ENCODE peak calls at places on chromosomes 2 and 18, in six cellular contexts. R, K, A, C, U and T are unnamed samples.

GRCh38 chr18:28125051-28125450 is 51.9 kb downstream of the CDH2 start:
- DNase-seq in R (no peak), K (no peak), A (no peak), C (no peak), U (no peak), T (no peak)

GRCh38 chr2:219387284-219388126 is at the start of gene DNPEP:
- DNase-seq in R (peak), K (peak), A (peak), C (peak), U (peak), T (peak)

GRCh38 chr2:181120625-181121024 is 140.2 kb downstream of the UBE2E3 start:
- DNase-seq in R (no peak), K (peak), A (no peak), C (no peak), U (no peak), T (no peak)

GRCh38 chr2:9753276-9753600 is 90.0 kb upstream of the TAF1B start:
- DNase-seq in R (no peak), K (peak), A (peak), C (peak), U (no peak), T (peak)

GRCh38 chr2:68216454-68217310 is 35.6 kb downstream of the PPP3R1 start:
- DNase-seq in R (no peak), K (no peak), A (no peak), C (no peak), U (no peak), T (no peak)

GRCh38 chr2:24301599-24301998 is 58.7 kb downstream of the ITSN2 start:
- DNase-seq in R (no peak), K (no peak), A (no peak), C (no peak), U (no peak), T (no peak)

GRCh38 chr2:241372376-241372992 is 16.4 kb downstream of the FARP2 start:
- DNase-seq in R (no peak), K (no peak), A (no peak), C (no peak), U (no peak), T (no peak)

GRCh38 chr18:5543036-5543671 is 643 bp downstream of the EPB41L3 start:
- DNase-seq in R (peak), K (no peak), A (peak), C (no peak), U (no peak), T (peak)

GRCh38 chr2:218406949-218407703 is 7.5 kb downstream of the CTDSP1 start:
- DNase-seq in R (no peak), K (no peak), A (peak), C (no peak), U (peak), T (no peak)

GRCh38 chr18:5895886-5896740 is 791 bp upstream of the TMEM200C start:
- DNase-seq in R (peak), K (no peak), A (peak), C (peak), U (peak), T (peak)

GRCh38 chr2:74893332-74893731 is 59.4 kb downstream of the HK2 start:
- DNase-seq in R (no peak), K (peak), A (no peak), C (no peak), U (no peak), T (no peak)

GRCh38 chr2:221415789-221416188 is 156.3 kb downstream of the EPHA4 start:
- DNase-seq in R (no peak), K (no peak), A (no peak), C (no peak), U (no peak), T (no peak)

GRCh38 chr2:226828164-226828563 is 7.7 kb upstream of the RHBDD1 start:
- DNase-seq in R (no peak), K (no peak), A (no peak), C (no peak), U (no peak), T (no peak)

GRCh38 chr2:13390676-13391075 is 673.9 kb downstream of the TRIB2 start:
- DNase-seq in R (no peak), K (no peak), A (no peak), C (no peak), U (no peak), T (no peak)

GRCh38 chr18:48923746-48924580 is 26.8 kb downstream of the SMAD7 start:
- DNase-seq in R (peak), K (no peak), A (no peak), C (no peak), U (no peak), T (no peak)

GRCh38 chr2:3545788-3546478 is 12.2 kb downstream of the RNASEH1 start:
- DNase-seq in R (no peak), K (no peak), A (no peak), C (no peak), U (no peak), T (no peak)

DNA sequence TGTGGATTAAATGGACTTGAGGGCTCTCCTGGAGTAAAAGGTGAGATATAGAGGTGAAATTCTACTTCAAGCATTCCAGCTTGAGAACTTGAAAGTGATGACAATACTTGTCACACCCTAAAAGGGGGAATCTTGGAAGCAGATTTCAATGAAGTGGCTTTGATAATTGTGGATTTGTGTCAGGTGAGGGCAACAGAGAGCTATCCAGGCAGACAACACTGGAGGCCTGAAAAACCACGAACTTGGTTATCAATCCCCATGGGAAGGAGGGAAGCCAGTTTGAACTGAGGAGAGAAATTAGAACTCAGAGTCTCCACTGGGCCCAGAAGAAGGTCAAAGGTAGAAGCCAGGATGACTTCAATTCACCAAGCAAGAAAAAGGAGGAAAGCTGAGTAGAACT is 263.9 kb downstream of the FIGN start:
- DNase-seq in R (no peak), K (no peak), A (peak), C (no peak), U (no peak), T (no peak)
- TF ChIP-seq CTCF in R (no peak), K (peak), A (peak), C (no peak), U (peak), T (no peak)

GRCh38 chr18:75896865-75897264 is 469.4 kb upstream of the SMIM21 start:
- DNase-seq in R (no peak), K (no peak), A (peak), C (no peak), U (no peak), T (no peak)
- TF ChIP-seq CTCF in R (no peak), K (no peak), A (peak), C (no peak), U (no peak), T (no peak)

DNA sequence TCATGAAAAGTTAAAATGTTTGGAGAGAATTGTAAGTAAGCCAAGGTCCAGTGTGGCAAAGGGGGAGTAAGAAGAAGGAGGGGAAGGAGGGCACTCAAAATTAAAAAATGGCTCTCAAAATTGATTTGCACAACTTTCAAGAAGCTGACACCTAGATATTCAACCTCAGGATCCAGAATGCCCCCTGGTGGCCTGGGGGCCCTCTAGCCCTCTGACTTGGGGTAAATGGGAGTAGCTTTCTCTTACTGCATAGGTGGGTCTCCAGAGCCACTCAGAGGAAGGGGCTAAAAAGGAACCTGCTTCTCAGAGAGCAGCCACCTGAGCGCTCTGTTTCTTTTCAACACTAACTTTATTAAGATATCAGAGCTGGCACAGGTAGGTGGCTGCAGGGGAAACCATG is 968.5 kb downstream of the BCL11A start:
- DNase-seq in R (no peak), K (peak), A (peak), C (no peak), U (no peak), T (no peak)
- TF ChIP-seq CTCF in R (peak), K (peak), A (peak), C (peak), U (no peak), T (no peak)

GRCh38 chr2:6864251-6864758 is 1.4 kb downstream of the CMPK2 start:
- DNase-seq in R (no peak), K (no peak), A (no peak), C (no peak), U (no peak), T (no peak)

GRCh38 chr2:6865346-6866238 is at the start of gene CMPK2:
- DNase-seq in R (peak), K (peak), A (peak), C (peak), U (peak), T (peak)

GRCh38 chr2:6866982-6867381 is 1.3 kb upstream of the CMPK2 start:
- DNase-seq in R (no peak), K (no peak), A (no peak), C (no peak), U (no peak), T (no peak)

GRCh38 chr2:6864938-6865345 is 765 bp downstream of the CMPK2 start:
- DNase-seq in R (no peak), K (no peak), A (peak), C (no peak), U (peak), T (no peak)

DNA sequence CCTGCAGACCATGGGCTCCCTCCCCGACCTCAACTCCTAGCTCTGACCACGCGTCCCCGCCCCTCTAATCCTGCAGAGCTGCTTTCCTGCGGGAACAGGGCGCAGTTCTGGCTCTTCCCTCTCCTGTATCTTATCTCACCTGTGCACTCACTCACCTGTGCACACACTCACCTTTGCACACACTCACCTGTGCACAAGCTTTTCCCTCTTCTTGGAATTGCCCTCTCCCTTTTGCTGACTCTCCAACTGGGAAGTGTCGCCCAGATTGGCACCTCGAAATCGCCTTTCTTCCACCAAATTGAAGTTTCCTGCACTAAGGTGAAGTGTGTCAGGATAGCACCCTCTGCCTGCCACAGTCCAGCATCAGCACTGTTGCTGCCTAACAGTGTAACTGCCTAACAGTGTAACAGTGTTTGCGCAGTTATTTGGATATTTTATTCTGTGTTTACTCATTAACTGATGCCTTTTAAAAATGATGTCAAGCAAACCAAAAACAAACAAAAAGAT is 585 bp upstream of the CMPK2 start:
- DNase-seq in R (peak), K (no peak), A (peak), C (no peak), U (no peak), T (peak)
- TF ChIP-seq CTCF in R (peak), K (no peak), A (peak), C (peak), U (peak), T (no peak)

DNA sequence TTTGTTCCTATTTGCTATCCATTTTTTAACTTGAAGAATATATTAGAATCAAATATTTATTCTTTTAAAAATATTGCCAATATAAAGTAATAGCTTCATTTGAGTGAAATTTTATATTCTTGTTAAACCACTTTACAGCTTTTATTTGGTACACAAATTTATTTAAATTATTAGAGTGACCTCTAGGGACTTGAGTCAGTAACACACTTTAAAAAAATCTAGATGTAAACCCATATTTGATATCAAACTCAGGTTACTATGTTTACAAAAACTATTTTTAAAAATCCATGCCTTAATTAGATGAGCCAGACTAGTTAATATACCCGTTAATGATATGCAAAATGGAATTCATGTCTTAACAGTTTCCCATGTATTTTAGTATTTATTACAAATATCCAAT is 134.6 kb downstream of the MAP4K4 start:
- DNase-seq in R (no peak), K (no peak), A (no peak), C (no peak), U (no peak), T (no peak)
- TF ChIP-seq CTCF in R (peak), K (peak), A (peak), C (no peak), U (peak), T (no peak)

GRCh38 chr2:197075754-197076337 is 149.3 kb upstream of the PGAP1 start:
- DNase-seq in R (no peak), K (no peak), A (peak), C (no peak), U (no peak), T (no peak)
- TF ChIP-seq CTCF in R (peak), K (peak), A (peak), C (peak), U (peak), T (peak)

GRCh38 chr18:22377769-22378168 is 39.9 kb downstream of the CTAGE1 start:
- DNase-seq in R (no peak), K (no peak), A (no peak), C (no peak), U (no peak), T (no peak)

DNA sequence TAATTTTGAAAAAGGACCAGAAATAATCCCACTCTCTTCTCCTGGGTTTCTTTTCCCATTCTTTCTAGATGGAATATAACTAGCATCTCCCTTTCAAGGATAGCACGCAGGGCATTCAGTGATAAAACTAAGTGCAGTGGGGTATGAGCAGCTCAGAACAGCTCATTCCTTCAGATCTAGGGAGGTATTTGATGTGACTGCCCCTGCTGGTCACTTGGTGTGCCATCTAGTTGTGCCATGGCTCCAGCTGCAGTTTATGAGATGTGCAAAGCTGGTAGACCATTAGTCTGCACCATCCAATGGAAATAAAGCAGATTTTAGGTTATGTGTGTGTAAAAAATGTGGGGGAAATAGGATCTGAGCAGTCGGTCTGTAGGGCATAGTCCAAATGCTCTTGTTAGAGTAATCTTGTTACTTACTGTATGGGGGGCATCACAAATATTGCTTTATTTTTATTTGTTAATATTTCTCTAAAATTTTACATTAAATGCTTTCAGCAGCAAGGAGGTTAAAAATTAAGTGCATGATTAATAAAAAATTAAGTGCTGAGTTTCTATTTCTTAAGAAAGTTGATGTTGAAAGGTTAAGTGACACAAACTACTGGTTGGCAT is 38.9 kb downstream of the CTAGE1 start:
- DNase-seq in R (no peak), K (no peak), A (peak), C (no peak), U (peak), T (no peak)
- TF ChIP-seq CTCF in R (no peak), K (peak), A (peak), C (peak), U (peak), T (no peak)

GRCh38 chr2:189437931-189438330 is 3.3 kb upstream of the WDR75 start:
- DNase-seq in R (no peak), K (no peak), A (no peak), C (peak), U (no peak), T (no peak)

GRCh38 chr2:189440644-189440946 is 679 bp upstream of the WDR75 start:
- DNase-seq in R (no peak), K (no peak), A (no peak), C (no peak), U (peak), T (no peak)

GRCh38 chr2:189441709-189442074 is 418 bp downstream of the WDR75 start:
- DNase-seq in R (peak), K (no peak), A (no peak), C (no peak), U (no peak), T (peak)

GRCh38 chr2:189440947-189441708 is at the start of gene WDR75:
- DNase-seq in R (peak), K (peak), A (peak), C (peak), U (peak), T (peak)

GRCh38 chr2:189439342-189439741 is 1.9 kb upstream of the WDR75 start:
- DNase-seq in R (no peak), K (no peak), A (peak), C (no peak), U (no peak), T (no peak)
- TF ChIP-seq CTCF in R (no peak), K (no peak), A (peak), C (no peak), U (no peak), T (no peak)

GRCh38 chr18:36411745-36412168 is 114.2 kb downstream of the FHOD3 start:
- DNase-seq in R (no peak), K (peak), A (peak), C (no peak), U (no peak), T (peak)

GRCh38 chr18:36408606-36409005 is 111.1 kb downstream of the FHOD3 start:
- DNase-seq in R (no peak), K (no peak), A (no peak), C (no peak), U (no peak), T (no peak)

GRCh38 chr18:36409779-36410178 is 112.3 kb downstream of the FHOD3 start:
- DNase-seq in R (no peak), K (no peak), A (no peak), C (no peak), U (no peak), T (no peak)

GRCh38 chr18:36412778-36413177 is 115.3 kb downstream of the FHOD3 start:
- DNase-seq in R (no peak), K (peak), A (peak), C (no peak), U (no peak), T (peak)

GRCh38 chr18:36410346-36410745 is 112.8 kb downstream of the FHOD3 start:
- DNase-seq in R (no peak), K (no peak), A (no peak), C (no peak), U (no peak), T (no peak)
- TF ChIP-seq CTCF in R (no peak), K (no peak), A (no peak), C (no peak), U (no peak), T (no peak)

GRCh38 chr2:121689356-121689755 is 40.1 kb upstream of the CLASP1 start:
- DNase-seq in R (no peak), K (peak), A (no peak), C (no peak), U (no peak), T (no peak)
- TF ChIP-seq CTCF in R (no peak), K (peak), A (peak), C (peak), U (peak), T (no peak)